ENCODE peak calls at places on chromosomes 5 and 9, in ten cellular contexts. T is RPMI7951; P is NCI-H2171 treated with DMSO at 0.1 percent for 48 hours; G is posterior vena cava; B is fibroblast of the conjunctiva; Y is GM20000; U is H9; H is HuH-7.5; E is NCI-H146; I is CD8-positive, alpha-beta T cell. X is an unnamed sample.

GRCh38 chr9:119768266-119768665 is 399.0 kb upstream of the BRINP1 start:
- DNase-seq in U (no peak), Y (no peak), E (no peak), G (no peak), T (no peak), H (no peak), I (no peak), B (no peak), P (peak; percentile 63), X (no peak)

GRCh38 chr9:99441829-99442228 is 219.7 kb downstream of the SEC61B start:
- DNase-seq in I (no peak), Y (no peak), H (no peak), B (no peak), T (no peak), G (no peak), U (no peak), P (no peak), E (no peak), X (no peak)

GRCh38 chr9:106800691-106801090 is 62.3 kb upstream of the ZNF462 start:
- DNase-seq in P (no peak), B (peak; percentile 36), U (no peak), E (no peak), G (no peak), H (no peak), I (no peak), T (no peak), Y (no peak), X (no peak)

GRCh38 chr9:83537331-83538171 is 650 bp downstream of the FRMD3 start:
- DNase-seq in T (no peak), I (no peak), G (peak; percentile 76), U (no peak), H (no peak), Y (no peak), E (peak; percentile 12), B (no peak), P (peak; percentile 47), X (no peak)

GRCh38 chr5:157506981-157507780 is 47.2 kb downstream of the NIPAL4 start:
- DNase-seq in E (no peak), I (no peak), H (no peak), P (no peak), T (peak; percentile 66), B (no peak), U (no peak), Y (no peak), G (no peak), X (no peak)

GRCh38 chr5:156178117-156178516 is 148.8 kb upstream of the SGCD start:
- DNase-seq in U (no peak), E (no peak), I (no peak), P (no peak), Y (no peak), H (no peak), G (no peak), B (no peak), T (no peak), X (no peak)

GRCh38 chr5:172178301-172179031 is 9.6 kb downstream of the STK10 start:
- DNase-seq in E (peak; percentile 6), I (peak; percentile 35), G (peak; percentile 78), H (no peak), B (no peak), P (no peak), T (no peak), Y (no peak), U (no peak), X (no peak)

GRCh38 chr5:94174748-94175411 is 433.5 kb upstream of the POU5F2 start:
- DNase-seq in B (peak; percentile 10), E (no peak), U (no peak), G (no peak), P (no peak), Y (no peak), H (no peak), T (peak; percentile 30), I (no peak), X (no peak)

GRCh38 chr5:173331956-173332479 is 3.8 kb upstream of the STC2 start:
- DNase-seq in E (peak; percentile 61), Y (peak; percentile 91), T (peak; percentile 91), H (peak; percentile 85), U (peak; percentile 79), G (peak; percentile 95), B (peak; percentile 87), P (peak; percentile 57), I (peak; percentile 61), X (peak; percentile 90)

GRCh38 chr9:71814805-71815204 is 46.5 kb upstream of the CEMIP2 start:
- DNase-seq in P (peak; percentile 70), T (no peak), E (no peak), U (no peak), I (no peak), Y (no peak), G (no peak), H (no peak), B (peak; percentile 39), X (no peak)

GRCh38 chr5:173689171-173689676 is 72.8 kb upstream of the BOD1 start:
- DNase-seq in B (no peak), E (no peak), G (no peak), I (no peak), T (no peak), P (no peak), U (no peak), H (peak; percentile 82), Y (no peak), X (no peak)

GRCh38 chr5:56829137-56829536 is 13.8 kb downstream of the MAP3K1 start:
- DNase-seq in Y (no peak), G (no peak), I (peak; percentile 56), U (no peak), B (no peak), H (no peak), P (no peak), E (no peak), T (peak; percentile 47), X (no peak)